ENCODE peak calls at places on chromosomes 5 and 9, in ten cellular contexts. W is tibial nerve; C is naive B cell; R is effector memory CD4-positive, alpha-beta T cell; F is NCI-H1092; X is stimulated activated CD4-positive, alpha-beta T cell treated with anti-CD3 and anti-CD28 coated beads, Interleukin-4, amount 100 ng/mL, for 4 hours; O is AG10803; S is LoVo; U is dorsolateral prefrontal cortex; M is mesothelial cell of epicardium. P is an unnamed sample.

GRCh38 chr5:81078930-81079329 is 118.8 kb downstream of the RASGRF2 start:
- DNase-seq in O (no peak), R (no peak), F (no peak), M (no peak), U (no peak), S (no peak), C (no peak), W (no peak), X (no peak), P (no peak)

GRCh38 chr5:37791321-37791720 is 48.5 kb downstream of the GDNF start:
- DNase-seq in R (no peak), F (no peak), S (no peak), U (no peak), M (no peak), X (no peak), O (no peak), W (no peak), C (no peak), P (no peak)

GRCh38 chr9:135100241-135101067 is 13.0 kb downstream of the OLFM1 start:
- DNase-seq in F (no peak), R (no peak), S (no peak), X (no peak), U (no peak), O (no peak), M (no peak), C (no peak), W (no peak), P (no peak)

GRCh38 chr5:181184845-181185216 is 20.2 kb downstream of the TRIM7 start:
- DNase-seq in C (no peak), W (no peak), M (no peak), S (peak; percentile 29), O (no peak), X (no peak), R (no peak), F (no peak), U (no peak), P (no peak)

GRCh38 chr5:159972538-159973362 is 36.2 kb upstream of the TTC1 start:
- DNase-seq in C (no peak), O (no peak), W (no peak), R (no peak), U (no peak), F (no peak), S (no peak), X (no peak), M (no peak), P (no peak)

GRCh38 chr5:160903076-160903475 is 51.1 kb upstream of the ATP10B start:
- DNase-seq in R (no peak), F (no peak), X (no peak), C (no peak), W (no peak), M (no peak), U (no peak), S (no peak), O (no peak), P (no peak)

GRCh38 chr9:89340332-89340731 is 22.0 kb downstream of the SECISBP2 start:
- DNase-seq in F (no peak), W (no peak), O (no peak), U (no peak), M (no peak), C (no peak), R (no peak), S (no peak), X (no peak), P (no peak)

GRCh38 chr9:297104-297794 is 82.6 kb downstream of the DOCK8 start:
- DNase-seq in S (peak; percentile 73), R (no peak), W (no peak), M (no peak), O (no peak), X (no peak), U (no peak), C (peak; percentile 63), F (no peak), P (peak; percentile 71)

GRCh38 chr5:96702503-96703383 is 40.6 kb downstream of the CAST start:
- DNase-seq in O (peak; percentile 94), S (peak; percentile 92), C (peak; percentile 75), U (peak; percentile 93), M (peak; percentile 82), F (peak; percentile 31), X (peak; percentile 91), W (peak; percentile 89), R (peak; percentile 82), P (no peak)

GRCh38 chr9:36572515-36573418 is at the start of gene MELK:
- DNase-seq in S (peak; percentile 83), F (peak; percentile 75), U (peak; percentile 55), M (peak; percentile 70), C (peak; percentile 79), W (peak; percentile 44), O (peak; percentile 72), R (peak; percentile 60), X (peak; percentile 75), P (peak; percentile 42)

GRCh38 chr5:138725153-138725884 is 27.9 kb upstream of the CTNNA1 start:
- DNase-seq in U (peak; percentile 52), X (no peak), S (peak; percentile 23), W (no peak), F (no peak), M (peak; percentile 34), C (peak; percentile 2), O (peak; percentile 67), R (no peak), P (no peak)

GRCh38 chr5:23484094-23484493 is 23.3 kb upstream of the PRDM9 start:
- DNase-seq in S (no peak), O (no peak), M (no peak), U (no peak), C (no peak), W (no peak), X (no peak), R (no peak), F (no peak), P (no peak)

GRCh38 chr5:121870489-121870888 is 18.8 kb downstream of the FTMT start:
- DNase-seq in U (no peak), X (no peak), S (no peak), F (no peak), M (no peak), W (no peak), C (no peak), R (no peak), O (no peak), P (no peak)

GRCh38 chr5:40033411-40033810 is 608.6 kb upstream of the DAB2 start:
- DNase-seq in R (no peak), X (peak; percentile 19), M (no peak), O (no peak), S (no peak), U (no peak), C (peak; percentile 89), W (no peak), F (no peak), P (no peak)

GRCh38 chr5:15683332-15683731 is 183.4 kb downstream of the FBXL7 start:
- DNase-seq in C (no peak), O (no peak), M (no peak), F (no peak), S (no peak), X (no peak), U (no peak), W (no peak), R (no peak), P (no peak)

GRCh38 chr5:63916786-63917185 is 45.5 kb downstream of the HTR1A start:
- DNase-seq in W (no peak), M (no peak), S (no peak), F (no peak), R (no peak), C (no peak), O (peak; percentile 9), X (no peak), U (no peak), P (no peak)

GRCh38 chr5:180787025-180787424 is 15.6 kb downstream of the MGAT1 start:
- DNase-seq in O (peak; percentile 35), X (no peak), C (no peak), U (no peak), M (no peak), S (no peak), R (no peak), F (no peak), W (no peak), P (no peak)

GRCh38 chr9:6686396-6686795 is 40.9 kb upstream of the GLDC start:
- DNase-seq in C (no peak), O (peak; percentile 42), S (no peak), M (no peak), U (no peak), F (no peak), X (no peak), W (no peak), R (no peak), P (no peak)

GRCh38 chr5:83632874-83633273 is 87.8 kb downstream of the HAPLN1 start:
- DNase-seq in F (no peak), S (peak; percentile 20), W (no peak), X (no peak), M (no peak), C (no peak), O (peak; percentile 54), U (no peak), R (no peak), P (no peak)

GRCh38 chr9:111399772-111400563 is 69.9 kb upstream of the OR2K2 start:
- DNase-seq in W (no peak), M (no peak), C (no peak), R (no peak), U (no peak), O (peak; percentile 10), X (no peak), S (peak; percentile 32), F (no peak), P (no peak)

GRCh38 chr5:179297026-179297425 is 48.2 kb downstream of the ADAMTS2 start:
- DNase-seq in S (no peak), R (no peak), W (no peak), M (no peak), X (no peak), U (peak; percentile 8), O (no peak), F (no peak), C (no peak), P (no peak)

GRCh38 chr5:80672140-80672736 is 17.5 kb upstream of the DHFR start:
- DNase-seq in W (peak; percentile 60), S (peak; percentile 83), R (peak; percentile 8), O (peak; percentile 68), U (peak; percentile 50), F (no peak), X (peak; percentile 48), C (peak; percentile 29), M (no peak), P (peak; percentile 36)

GRCh38 chr5:74360535-74361210 is 279.9 kb downstream of the ENC1 start:
- DNase-seq in C (no peak), O (peak; percentile 27), X (no peak), R (no peak), M (no peak), F (no peak), S (no peak), U (no peak), W (no peak), P (no peak)

GRCh38 chr5:72355706-72356299 is 35.6 kb downstream of the PTCD2 start:
- DNase-seq in C (no peak), S (no peak), W (no peak), M (no peak), F (no peak), U (no peak), O (peak; percentile 43), R (no peak), X (no peak), P (no peak)

GRCh38 chr5:139808481-139809330 is 13.1 kb downstream of the PSD2 start:
- DNase-seq in R (no peak), S (no peak), M (peak; percentile 52), C (no peak), O (peak; percentile 15), W (no peak), X (no peak), U (no peak), F (no peak), P (no peak)

GRCh38 chr5:96875805-96876291 is 452 bp upstream of the ERAP2 start:
- DNase-seq in M (no peak), W (no peak), R (peak; percentile 20), O (no peak), C (no peak), F (no peak), X (peak; percentile 40), S (no peak), U (no peak), P (no peak)

GRCh38 chr9:132997591-132997990 is 19.1 kb downstream of the GFI1B start:
- DNase-seq in O (peak; percentile 60), R (no peak), M (no peak), C (no peak), W (no peak), S (no peak), U (no peak), F (no peak), X (no peak), P (no peak)

GRCh38 chr5:141779642-141780041 is 97.6 kb upstream of the ARAP3 start:
- DNase-seq in R (no peak), S (no peak), U (no peak), X (no peak), F (no peak), C (no peak), O (peak; percentile 41), M (no peak), W (no peak), P (no peak)

P was measured in GM12864.